ENCODE peak calls at places on chromosomes 6 and 20, in four cellular contexts. Y is aorta, R is ascending aorta, S is neural progenitor cell. A is an unnamed sample.

GRCh38 chr6:125835221-125835744 is 44.5 kb downstream of the NCOA7 start:
- DNase-seq in Y (no peak), R (no peak), S (no peak), A (no peak)

GRCh38 chr6:85124472-85125428 is 325.1 kb upstream of the NT5E start:
- DNase-seq in Y (no peak), R (no peak), S (no peak), A (no peak)

GRCh38 chr6:49490633-49491032 is 9.1 kb upstream of the GLYATL3 start:
- DNase-seq in Y (no peak), R (no peak), S (no peak), A (no peak)

GRCh38 chr6:167453082-167453446 is 128.2 kb downstream of the TTLL2 start:
- DNase-seq in Y (no peak), R (no peak), S (no peak), A (no peak)

GRCh38 chr20:63441136-63441776 is 31.2 kb downstream of the KCNQ2 start:
- DNase-seq in Y (no peak), R (no peak), S (no peak), A (no peak)

GRCh38 chr6:43695078-43695966 is 7.7 kb upstream of the MRPS18A start:
- DNase-seq in Y (no peak), R (no peak), S (peak), A (no peak)

GRCh38 chr6:24283043-24283985 is 74.5 kb downstream of the DCDC2 start:
- DNase-seq in Y (peak), R (peak), S (peak), A (peak)

GRCh38 chr6:32947552-32948465 is 5.1 kb downstream of the HLA-DMA start:
- DNase-seq in Y (no peak), R (no peak), S (peak), A (no peak)

GRCh38 chr20:9699181-9699580 is 139.7 kb downstream of the PAK5 start:
- DNase-seq in Y (no peak), R (no peak), S (no peak), A (no peak)

GRCh38 chr6:115634899-115635298 is 425.8 kb downstream of the FRK start:
- DNase-seq in Y (no peak), R (no peak), S (no peak), A (no peak)

GRCh38 chr6:146741609-146742008 is 142.8 kb downstream of the ADGB start:
- DNase-seq in Y (no peak), R (no peak), S (no peak), A (no peak)

GRCh38 chr6:127590344-127590743 is 13.4 kb downstream of the C6orf58 start:
- DNase-seq in Y (no peak), R (no peak), S (no peak), A (no peak)

DNA sequence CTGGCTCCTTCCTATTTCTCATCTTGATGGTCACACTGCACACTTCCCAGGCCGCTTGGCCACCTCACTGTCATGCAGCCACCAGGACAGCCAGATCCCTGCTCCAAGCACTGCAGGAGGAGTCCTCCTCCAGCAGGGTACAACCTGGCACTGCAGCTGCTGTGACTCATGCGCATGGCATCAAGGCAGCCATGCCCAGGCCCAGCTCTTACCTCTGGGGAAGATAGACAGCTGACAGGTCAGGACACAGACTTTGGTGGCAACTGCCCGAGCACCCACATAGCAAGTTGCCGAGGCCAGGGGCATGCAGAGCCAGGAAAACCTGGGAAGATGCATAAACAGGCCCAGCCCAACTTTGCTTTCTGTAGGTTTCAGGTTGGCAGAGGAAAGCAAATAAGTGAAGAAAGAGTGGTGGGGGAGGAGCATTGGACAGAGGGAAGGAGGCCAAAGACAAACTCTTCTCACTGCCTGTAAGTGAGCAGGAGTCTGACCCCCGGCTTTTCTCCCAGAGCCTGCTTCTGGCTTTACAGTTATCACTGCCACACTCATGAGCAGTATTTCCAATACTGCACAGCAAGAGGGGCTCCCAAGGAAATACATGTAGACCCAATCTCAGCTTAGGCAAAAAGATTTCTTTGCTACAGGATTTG is 38.8 kb downstream of the SLC22A3 start:
- DNase-seq in Y (peak), R (peak), S (no peak), A (no peak)
- H3K27ac ChIP-seq in Y (peak), R (peak), S (no peak), A (no peak)

DNA sequence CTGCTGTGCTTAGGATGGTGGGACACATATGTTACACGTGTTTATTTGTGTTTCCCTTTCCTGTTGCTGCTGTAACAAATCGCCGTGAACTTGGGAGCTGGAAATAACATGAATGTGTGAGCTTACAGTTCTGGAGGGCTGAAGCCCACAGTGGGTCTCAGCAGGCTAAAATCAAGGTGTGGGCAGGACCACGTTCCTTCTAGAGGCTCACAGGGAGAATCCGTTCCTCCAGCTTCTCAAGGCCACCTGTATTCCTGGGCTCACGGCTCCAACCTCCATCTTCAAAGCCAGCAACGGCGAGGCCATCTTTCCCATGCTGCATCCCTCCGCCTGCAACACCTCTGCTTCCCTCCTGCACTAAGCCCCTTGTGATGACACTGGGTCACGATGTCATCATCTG is 27.4 kb upstream of the PTGIS start:
- DNase-seq in Y (no peak), R (no peak), S (no peak), A (no peak)
- H3K27ac ChIP-seq in Y (peak), R (peak), S (no peak), A (no peak)

GRCh38 chr6:170160031-170160627 is 130.7 kb downstream of the DLL1 start:
- DNase-seq in Y (no peak), R (no peak), S (no peak), A (peak)
- H3K27ac ChIP-seq in Y (no peak), R (no peak), S (no peak), A (no peak)

DNA sequence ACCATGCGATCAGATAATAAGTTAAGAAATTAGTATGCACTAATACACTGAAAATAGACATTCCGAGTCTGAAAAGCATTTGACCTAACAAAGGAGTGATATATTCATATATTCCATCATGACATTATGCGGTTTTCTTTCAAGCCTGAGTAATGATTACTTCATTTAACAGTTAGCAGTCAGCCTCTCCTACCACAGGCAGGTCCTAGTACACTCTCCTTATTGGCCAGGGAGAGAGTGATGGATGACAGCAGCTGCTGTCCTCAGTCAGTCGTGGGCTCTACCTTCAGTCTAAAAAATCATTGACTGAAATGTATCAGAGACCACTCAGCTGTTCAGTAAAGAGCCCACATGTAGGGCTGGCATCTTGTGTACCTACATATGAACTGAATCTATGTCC is 33.2 kb upstream of the VGLL2 start:
- DNase-seq in Y (no peak), R (no peak), S (no peak), A (no peak)
- H3K27ac ChIP-seq in Y (no peak), R (no peak), S (no peak), A (no peak)

DNA sequence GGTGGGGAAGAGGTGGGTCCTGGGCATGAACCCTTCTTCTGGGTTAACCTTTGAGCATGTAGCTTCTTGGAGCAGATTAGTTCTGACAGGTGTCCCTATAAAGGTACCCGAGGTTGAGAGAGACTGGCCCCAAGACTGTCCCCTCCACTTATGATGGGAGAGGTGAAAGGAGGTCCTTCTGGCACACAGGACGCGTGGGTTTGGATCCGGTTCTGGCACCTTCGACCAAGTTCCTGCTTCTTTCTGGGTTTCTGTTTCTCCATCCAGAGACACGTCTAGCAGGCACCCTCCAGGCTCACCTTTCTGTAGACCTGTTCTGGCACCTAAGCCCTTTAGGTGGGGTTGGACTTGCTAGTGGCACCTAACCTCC is 4.1 kb downstream of the PAX1 start:
- DNase-seq in Y (no peak), R (no peak), S (no peak), A (no peak)
- H3K27ac ChIP-seq in Y (no peak), R (no peak), S (no peak), A (no peak)

DNA sequence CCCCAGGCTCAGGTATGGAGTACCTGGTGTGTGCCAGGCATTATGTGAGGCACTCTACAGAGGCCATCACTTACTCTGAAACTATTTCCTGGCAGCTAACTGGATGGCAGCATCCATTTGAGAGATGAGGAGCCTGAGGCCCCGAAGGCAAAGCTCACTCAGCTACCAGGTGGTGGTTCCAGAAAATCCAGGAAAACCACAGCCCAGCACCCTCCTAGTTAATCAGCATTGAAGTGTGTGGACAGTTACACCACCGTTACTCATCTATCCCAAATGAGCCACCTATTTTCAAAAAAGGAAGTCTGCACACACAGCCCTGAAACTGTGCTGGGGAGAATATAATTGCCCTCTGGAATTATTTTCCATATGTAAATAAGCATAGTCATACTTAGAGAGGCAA is 67.3 kb downstream of the CNBD2 start:
- DNase-seq in Y (no peak), R (no peak), S (no peak), A (no peak)
- H3K27ac ChIP-seq in Y (no peak), R (no peak), S (no peak), A (no peak)

GRCh38 chr20:300345-300744 is 3.0 kb downstream of the ZCCHC3 start:
- DNase-seq in Y (no peak), R (no peak), S (no peak), A (no peak)

GRCh38 chr20:297098-297924 is at the start of gene ZCCHC3:
- DNase-seq in Y (peak), R (peak), S (peak), A (peak)

GRCh38 chr20:295804-296203 is 1.6 kb upstream of the ZCCHC3 start:
- DNase-seq in Y (no peak), R (no peak), S (no peak), A (no peak)

GRCh38 chr20:297925-298754 is 770 bp downstream of the ZCCHC3 start:
- DNase-seq in Y (peak), R (peak), S (peak), A (peak)

GRCh38 chr20:298755-299391 is 1.5 kb downstream of the ZCCHC3 start:
- DNase-seq in Y (no peak), R (no peak), S (no peak), A (no peak)
- H3K27ac ChIP-seq in Y (peak), R (peak), S (no peak), A (peak)

A was measured in dorsolateral prefrontal cortex.